ENCODE peak calls at places on chromosomes 4 and X, in six cellular contexts. O is tibial nerve, J is fibroblast of mammary gland, L is left ventricle myocardium inferior, F is WTC11, C is OCI-LY7. V is an unnamed sample.

GRCh38 chr4:15003441-15003890 is 1.2 kb downstream of the CPEB2 start:
- DNase-seq in O (no peak), L (peak), J (no peak), C (peak), F (peak), V (peak)

GRCh38 chr4:78922207-78922606 is 17.0 kb downstream of the PAQR3 start:
- DNase-seq in C (no peak), J (peak), O (no peak), L (no peak), F (no peak), V (no peak)

GRCh38 chrX:68438575-68438974 is 5.3 kb upstream of the OPHN1 start:
- DNase-seq in F (no peak), O (no peak), C (no peak), L (no peak), J (no peak), V (no peak)

GRCh38 chr4:89137695-89138094 is 26.4 kb downstream of the TIGD2 start:
- DNase-seq in L (no peak), C (no peak), F (peak), O (no peak), J (no peak), V (no peak)

GRCh38 chr4:26719954-26720552 is 136.2 kb downstream of the TBC1D19 start:
- DNase-seq in O (no peak), C (peak), F (no peak), L (no peak), J (peak), V (no peak)

GRCh38 chrX:107729558-107730297 is 45.9 kb downstream of the TSC22D3 start:
- DNase-seq in J (no peak), O (no peak), F (peak), L (peak), C (no peak), V (no peak)

GRCh38 chr4:5970381-5971076 is 47.7 kb downstream of the C4orf50 start:
- DNase-seq in J (no peak), F (no peak), L (no peak), O (no peak), C (no peak), V (no peak)

GRCh38 chr4:108045687-108046024 is 56.0 kb downstream of the HADH start:
- DNase-seq in C (no peak), J (peak), F (no peak), L (no peak), O (peak), V (no peak)

GRCh38 chr4:74873545-74874295 is 59.2 kb upstream of the PARM1 start:
- DNase-seq in O (no peak), L (no peak), C (no peak), F (no peak), J (peak), V (no peak)

GRCh38 chr4:13599159-13599558 is 28.4 kb downstream of the BOD1L1 start:
- DNase-seq in C (peak), O (no peak), J (no peak), F (peak), L (no peak), V (no peak)

GRCh38 chr4:40395166-40395900 is 60.2 kb downstream of the CHRNA9 start:
- DNase-seq in C (no peak), J (no peak), O (no peak), F (no peak), L (no peak), V (no peak)

GRCh38 chr4:150126201-150126879 is 48.1 kb downstream of the DCLK2 start:
- DNase-seq in J (peak), C (peak), O (peak), L (no peak), F (no peak), V (no peak)

GRCh38 chrX:106035064-106035463 is 3.5 kb downstream of the SERPINA7 start:
- DNase-seq in L (no peak), F (no peak), O (no peak), C (peak), J (no peak), V (no peak)

GRCh38 chr4:153950100-153950979 is 161.5 kb upstream of the SFRP2 start:
- DNase-seq in L (no peak), J (no peak), O (no peak), F (no peak), C (no peak), V (no peak)

GRCh38 chr4:179625391-179625790 is 2183.2 kb upstream of the AGA start:
- DNase-seq in J (peak), F (no peak), C (no peak), O (no peak), L (no peak), V (no peak)

GRCh38 chrX:69535661-69536060 is 31.5 kb downstream of the NALF2 start:
- DNase-seq in L (no peak), C (no peak), F (no peak), O (no peak), J (no peak), V (no peak)

GRCh38 chr4:8917868-8918783 is 46.5 kb upstream of the HMX1 start:
- DNase-seq in F (peak), O (peak), J (peak), C (peak), L (peak), V (peak)

GRCh38 chr4:164926301-164926700 is 49.3 kb downstream of the APELA start:
- DNase-seq in O (no peak), F (no peak), C (no peak), J (peak), L (no peak), V (no peak)

GRCh38 chrX:1041051-1041450 is 171.4 kb downstream of the CRLF2 start:
- DNase-seq in J (no peak), F (no peak), C (no peak), L (no peak), O (no peak), V (no peak)

GRCh38 chr4:11223261-11223660 is 205.4 kb downstream of the HS3ST1 start:
- DNase-seq in C (no peak), O (no peak), J (no peak), F (no peak), L (no peak), V (no peak)

GRCh38 chr4:129362685-129363274 is 266.8 kb downstream of the C4orf33 start:
- DNase-seq in J (peak), C (peak), F (peak), O (peak), L (peak), V (peak)

GRCh38 chr4:173494013-173494970 is 35.7 kb downstream of the HAND2 start:
- DNase-seq in L (peak), O (peak), F (peak), C (peak), J (peak), V (peak)

GRCh38 chr4:48250980-48251379 is 18.7 kb downstream of the TEC start:
- DNase-seq in L (no peak), J (no peak), O (no peak), F (no peak), C (no peak), V (no peak)

GRCh38 chr4:3283916-3284315 is 8.9 kb upstream of the RGS12 start:
- DNase-seq in F (peak), C (no peak), L (no peak), O (no peak), J (no peak), V (no peak)

GRCh38 chr4:174362340-174362739 is 78.6 kb downstream of the CEP44 start:
- DNase-seq in J (no peak), C (no peak), L (no peak), F (no peak), O (no peak), V (no peak)

GRCh38 chr4:98363431-98363830 is 102.2 kb downstream of the RAP1GDS1 start:
- DNase-seq in J (no peak), F (no peak), L (no peak), C (no peak), O (no peak), V (no peak)

GRCh38 chr4:143356493-143356892 is 19.8 kb downstream of the GAB1 start:
- DNase-seq in L (no peak), J (no peak), C (peak), O (no peak), F (no peak), V (no peak)

GRCh38 chr4:788636-789297 is 37.2 kb downstream of the CPLX1 start:
- DNase-seq in C (no peak), F (no peak), J (no peak), O (no peak), L (no peak), V (no peak)

GRCh38 chr4:167885071-167885470 is 207.3 kb upstream of the ANXA10 start:
- DNase-seq in O (no peak), F (no peak), C (no peak), J (no peak), L (no peak), V (no peak)

GRCh38 chr4:38284294-38285045 is 324.3 kb downstream of the PTTG2 start:
- DNase-seq in F (no peak), L (no peak), O (no peak), J (no peak), C (no peak), V (no peak)

GRCh38 chrX:14030248-14030592 is 528 bp upstream of the GEMIN8 start:
- DNase-seq in C (peak), L (no peak), O (no peak), F (no peak), J (peak), V (no peak)

GRCh38 chr4:37453361-37454262 is 209.1 kb downstream of the NWD2 start:
- DNase-seq in F (peak), L (peak), O (peak), J (no peak), C (no peak), V (peak)

GRCh38 chr4:103718993-103719319 is 829 bp downstream of the TACR3 start:
- DNase-seq in J (peak), L (no peak), O (no peak), F (peak), C (no peak), V (no peak)

GRCh38 chrX:20363003-20363674 is 96.4 kb upstream of the RPS6KA3 start:
- DNase-seq in C (no peak), J (peak), F (no peak), O (no peak), L (no peak), V (no peak)

GRCh38 chrX:119399772-119400101 is 601 bp downstream of the SLC25A43 start:
- DNase-seq in L (no peak), F (peak), C (no peak), J (peak), O (no peak), V (no peak)

GRCh38 chrX:1393871-1394615 is 2.1 kb upstream of the SLC25A6 start:
- DNase-seq in J (no peak), L (no peak), O (no peak), F (no peak), C (no peak), V (peak)

GRCh38 chr4:5808081-5808741 is 84.7 kb downstream of the CRMP1 start:
- DNase-seq in J (peak), F (no peak), O (no peak), C (no peak), L (no peak), V (peak)

GRCh38 chr4:118289794-118290193 is 63.0 kb downstream of the PRSS12 start:
- DNase-seq in J (peak), C (no peak), F (no peak), L (no peak), O (no peak), V (no peak)

GRCh38 chr4:23613782-23614181 is 276.1 kb downstream of the PPARGC1A start:
- DNase-seq in F (no peak), O (no peak), L (no peak), J (no peak), C (no peak), V (no peak)

GRCh38 chr4:23614284-23614892 is 275.5 kb downstream of the PPARGC1A start:
- DNase-seq in L (no peak), J (peak), O (no peak), C (peak), F (no peak), V (no peak)
- TF ChIP-seq CTCF in L (peak), J (peak), O (no peak), C (peak), F (peak), V (no peak)

GRCh38 chrX:40542208-40542607 is 38.6 kb upstream of the ATP6AP2 start:
- DNase-seq in O (no peak), L (no peak), J (no peak), F (no peak), C (no peak), V (peak)
- TF ChIP-seq CTCF in O (no peak), L (no peak), J (no peak), F (no peak), C (peak), V (no peak)

GRCh38 chr4:126915999-126916625 is 716.6 kb upstream of the INTU start:
- DNase-seq in L (no peak), O (no peak), J (no peak), F (no peak), C (no peak), V (no peak)

GRCh38 chr4:126916626-126917140 is 716.1 kb upstream of the INTU start:
- DNase-seq in C (no peak), J (peak), O (peak), F (no peak), L (no peak), V (no peak)
- TF ChIP-seq CTCF in C (no peak), J (peak), O (no peak), F (no peak), L (no peak), V (no peak)

DNA sequence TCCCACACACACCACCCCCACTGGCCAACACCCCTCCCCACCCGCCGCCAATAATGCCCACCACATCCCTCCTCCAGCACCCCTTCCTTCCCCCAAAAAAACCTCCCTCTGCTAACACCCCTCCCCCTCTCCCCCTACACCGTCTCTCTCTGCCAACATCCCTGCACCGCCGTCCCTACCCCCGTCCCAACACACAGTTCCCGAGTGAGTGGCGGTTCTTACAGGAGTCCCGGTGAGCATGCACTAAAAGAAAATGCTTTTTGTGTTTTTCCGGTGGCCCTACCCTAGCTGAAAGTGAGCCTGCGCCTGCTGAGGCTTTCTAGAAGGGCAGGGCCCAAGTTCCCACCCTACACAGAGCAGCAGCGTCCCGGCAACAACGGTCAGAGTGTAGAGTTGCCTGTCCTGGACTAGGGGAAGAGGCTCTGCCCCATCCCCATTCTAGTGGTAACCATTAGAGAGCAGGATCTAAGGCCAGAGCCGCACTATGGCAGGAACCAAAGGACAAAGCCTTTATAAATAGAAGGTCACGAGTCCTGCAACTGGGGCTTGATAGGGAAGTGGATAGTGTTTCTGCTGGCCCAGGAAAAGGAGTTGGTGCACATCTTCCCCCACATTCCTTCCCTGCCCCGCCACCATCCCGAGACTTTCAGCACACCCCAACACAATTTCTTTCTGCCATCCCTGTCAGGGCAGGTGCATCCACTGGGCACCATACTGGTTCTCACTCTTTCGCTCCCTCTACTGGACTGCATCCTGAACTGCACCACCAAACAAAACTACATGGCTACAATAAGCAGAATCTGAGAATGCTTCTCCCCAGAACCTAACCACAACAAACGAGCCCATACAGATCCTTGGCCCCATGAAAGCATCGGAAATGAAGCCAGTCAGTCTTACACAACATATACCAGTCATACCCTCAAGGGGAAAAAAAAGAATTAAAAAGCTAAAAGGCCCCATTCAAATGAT is 78.1 kb upstream of the PAGE3 start:
- DNase-seq in C (peak), O (peak), L (no peak), J (peak), F (peak), V (peak)
- TF ChIP-seq CTCF in C (peak), O (peak), L (peak), J (peak), F (no peak), V (peak)

DNA sequence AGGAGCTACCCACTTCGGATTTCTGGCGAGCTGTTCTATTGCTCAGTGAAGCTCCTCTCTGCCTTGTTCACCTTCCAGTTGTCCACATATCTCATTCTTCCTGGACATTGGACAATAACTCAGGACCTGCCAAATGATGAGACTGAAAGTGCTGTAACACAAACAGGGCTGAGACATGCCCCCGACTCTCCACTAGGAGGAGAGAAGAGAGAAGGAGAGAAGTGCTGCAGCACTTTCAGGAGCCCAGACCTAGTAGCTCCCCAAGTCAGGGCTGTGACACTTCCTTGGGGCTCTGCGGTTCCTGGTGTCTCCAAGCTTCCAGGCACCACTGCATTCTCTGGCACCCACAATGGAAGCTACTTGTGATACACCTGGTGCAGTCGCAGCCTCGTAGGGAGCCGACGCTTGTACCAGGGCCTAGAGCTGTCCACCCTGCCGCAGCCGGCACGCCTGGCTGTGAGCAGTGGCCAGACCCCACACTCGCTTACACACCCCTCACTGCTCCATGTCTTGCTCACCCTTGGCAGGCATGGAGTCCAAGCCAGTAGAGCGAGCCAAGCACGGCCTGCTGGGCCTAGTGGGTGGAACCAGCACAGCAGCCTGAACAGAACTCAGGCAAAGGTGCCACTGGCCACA is 234.9 kb downstream of the TECRL start:
- DNase-seq in C (no peak), O (no peak), J (no peak), F (peak), L (no peak), V (no peak)
- TF ChIP-seq CTCF in C (no peak), O (no peak), J (no peak), F (no peak), L (no peak), V (no peak)

GRCh38 chr4:67881226-67881625 is 2.6 kb downstream of the TMPRSS11D start:
- DNase-seq in L (no peak), F (no peak), O (no peak), C (no peak), J (no peak), V (no peak)
- TF ChIP-seq CTCF in L (no peak), F (no peak), O (no peak), C (no peak), J (no peak), V (no peak)

V was measured in glutamatergic neuron.